ENCODE peak calls at places on chromosomes 16 and 17, in ten cellular contexts. A is uterus; D is tibial artery; E is CD8-positive, alpha-beta memory T cell; U is lower lobe of right lung; I is pancreas; M is Karpas-422; V is MM.1S; F is heart right ventricle; T is small intestine. O is an unnamed sample.

GRCh38 chr17:48131216-48131824 is 23.8 kb downstream of the SNX11 start:
- DNase-seq in U (no peak), M (peak; percentile 89), V (peak; percentile 70), I (no peak), E (peak; percentile 61), T (peak; percentile 65), F (peak; percentile 73), A (peak; percentile 41), D (peak; percentile 58), O (no peak)

GRCh38 chr16:10519297-10519696 is 61.1 kb downstream of the EMP2 start:
- DNase-seq in A (no peak), V (no peak), E (no peak), M (no peak), F (no peak), I (no peak), U (no peak), T (no peak), D (no peak), O (no peak)

GRCh38 chr17:60526726-60527125 is 684 bp upstream of the APPBP2 start:
- DNase-seq in V (no peak), U (no peak), D (no peak), F (no peak), I (no peak), A (no peak), M (no peak), T (no peak), E (no peak), O (no peak)

GRCh38 chr17:27376637-27377547 is 79.4 kb upstream of the KSR1 start:
- DNase-seq in T (no peak), M (no peak), U (no peak), A (no peak), E (no peak), F (no peak), V (no peak), D (no peak), I (no peak), O (no peak)

GRCh38 chr17:83005639-83006038 is 73.8 kb upstream of the METRNL start:
- DNase-seq in A (no peak), M (no peak), D (no peak), F (no peak), U (no peak), I (no peak), T (no peak), E (no peak), V (no peak), O (no peak)

GRCh38 chr17:39194985-39195524 is 2.4 kb downstream of the CACNB1 start:
- DNase-seq in M (no peak), I (no peak), F (no peak), A (no peak), T (no peak), E (no peak), U (no peak), V (no peak), D (no peak), O (no peak)

GRCh38 chr17:2059125-2059836 is 4.4 kb downstream of the HIC1 start:
- DNase-seq in F (no peak), D (peak; percentile 55), E (no peak), I (no peak), V (no peak), A (no peak), T (no peak), U (peak; percentile 68), M (no peak), O (no peak)

GRCh38 chr16:85027349-85027967 is at the start of gene KIAA0513:
- DNase-seq in I (peak; percentile 99), V (peak; percentile 83), U (peak; percentile 96), M (peak; percentile 98), E (peak; percentile 97), T (peak; percentile 95), F (peak; percentile 93), D (peak; percentile 91), A (peak; percentile 94), O (peak; percentile 97)

GRCh38 chr16:1152123-1152638 is 725 bp upstream of the CACNA1H start:
- DNase-seq in F (peak; percentile 31), I (no peak), A (no peak), U (no peak), E (peak; percentile 59), M (no peak), V (no peak), T (no peak), D (no peak), O (peak; percentile 70)

GRCh38 chr17:3961564-3962047 is 2.6 kb downstream of the ATP2A3 start:
- DNase-seq in E (peak; percentile 57), M (peak; percentile 97), T (no peak), A (no peak), D (no peak), F (no peak), I (no peak), U (no peak), V (peak; percentile 98), O (peak; percentile 68)

GRCh38 chr17:4833941-4834501 is 881 bp downstream of the MINK1 start:
- DNase-seq in E (no peak), V (no peak), T (peak; percentile 49), M (peak; percentile 65), U (peak; percentile 61), F (peak; percentile 38), A (no peak), I (no peak), D (peak; percentile 32), O (no peak)

GRCh38 chr17:45828171-45829133 is 16.2 kb upstream of the SPPL2C start:
- DNase-seq in E (no peak), T (no peak), U (no peak), A (no peak), V (no peak), M (no peak), I (peak; percentile 21), D (no peak), F (no peak), O (no peak)

GRCh38 chr17:45867702-45868101 is 23.0 kb downstream of the SPPL2C start:
- DNase-seq in T (no peak), E (no peak), I (no peak), D (no peak), V (no peak), A (no peak), F (no peak), U (no peak), M (peak; percentile 55), O (no peak)

GRCh38 chr17:79651751-79652150 is 40.9 kb upstream of the RBFOX3 start:
- DNase-seq in M (no peak), A (no peak), I (no peak), T (no peak), V (no peak), F (no peak), U (no peak), D (no peak), E (no peak), O (no peak)

GRCh38 chr16:23286131-23286532 is 16.0 kb upstream of the SCNN1B start:
- DNase-seq in V (no peak), M (no peak), A (no peak), T (no peak), E (no peak), F (no peak), I (no peak), D (no peak), U (no peak), O (no peak)

GRCh38 chr17:50847566-50847965 is 12.2 kb downstream of the WFIKKN2 start:
- DNase-seq in M (no peak), F (no peak), V (no peak), A (no peak), T (no peak), D (no peak), U (no peak), E (no peak), I (no peak), O (no peak)
- H3K27ac ChIP-seq in M (no peak overlapping the region), F (no peak overlapping the region), V (no peak overlapping the region), A (no peak overlapping the region), T (no peak overlapping the region), D (no peak overlapping the region), U (no peak overlapping the region), E (no peak overlapping the region), I (no peak overlapping the region), O (no peak overlapping the region)

GRCh38 chr16:4190086-4190485 is 51.8 kb downstream of the SRL start:
- DNase-seq in F (no peak), M (peak; percentile 34), V (no peak), A (no peak), E (no peak), I (peak; percentile 47), D (no peak), U (no peak), T (no peak), O (no peak)
- H3K9me3 ChIP-seq in F (no peaks in the 10 kb centered on the region), M (no peaks in the 10 kb centered on the region), V (no peaks in the 10 kb centered on the region), A (no peaks in the 10 kb centered on the region), E (no peaks in the 10 kb centered on the region), I (no peaks in the 10 kb centered on the region), D (no peaks in the 10 kb centered on the region), U (no peaks in the 10 kb centered on the region), T (no peaks in the 10 kb centered on the region), O (no peaks in the 10 kb centered on the region)

DNA sequence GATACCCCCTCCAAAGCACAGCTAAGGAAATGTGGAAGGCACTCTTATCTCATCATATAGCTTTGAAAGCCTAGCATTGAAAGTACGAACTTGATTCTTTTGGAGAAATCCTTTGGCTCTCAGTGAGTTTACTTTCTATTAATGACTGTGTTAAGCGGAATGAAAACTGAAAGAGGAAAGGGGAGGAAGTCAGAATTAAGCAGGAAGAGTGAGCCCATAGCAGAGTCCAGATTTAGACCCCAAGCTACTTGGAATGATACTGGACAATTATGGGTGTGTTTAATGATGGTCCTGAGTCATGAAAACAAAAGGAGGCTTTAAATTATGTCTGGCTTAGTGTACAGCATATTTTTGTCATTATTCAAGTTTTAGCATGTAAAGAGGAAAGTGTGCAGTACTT is 42.2 kb downstream of the TENT4B start:
- DNase-seq in V (no peak), F (no peak), D (no peak), A (no peak), U (no peak), E (no peak), I (no peak), M (no peak), T (peak; percentile 57), O (no peak)
- H3K27ac ChIP-seq in V (no peak overlapping the region), F (no peak overlapping the region), D (no peak overlapping the region), A (no peak overlapping the region), U (no peak overlapping the region), E (no peak overlapping the region), I (no peak overlapping the region), M (no peak overlapping the region), T (peak overlapping the region; percentile 43), O (no peak overlapping the region)

DNA sequence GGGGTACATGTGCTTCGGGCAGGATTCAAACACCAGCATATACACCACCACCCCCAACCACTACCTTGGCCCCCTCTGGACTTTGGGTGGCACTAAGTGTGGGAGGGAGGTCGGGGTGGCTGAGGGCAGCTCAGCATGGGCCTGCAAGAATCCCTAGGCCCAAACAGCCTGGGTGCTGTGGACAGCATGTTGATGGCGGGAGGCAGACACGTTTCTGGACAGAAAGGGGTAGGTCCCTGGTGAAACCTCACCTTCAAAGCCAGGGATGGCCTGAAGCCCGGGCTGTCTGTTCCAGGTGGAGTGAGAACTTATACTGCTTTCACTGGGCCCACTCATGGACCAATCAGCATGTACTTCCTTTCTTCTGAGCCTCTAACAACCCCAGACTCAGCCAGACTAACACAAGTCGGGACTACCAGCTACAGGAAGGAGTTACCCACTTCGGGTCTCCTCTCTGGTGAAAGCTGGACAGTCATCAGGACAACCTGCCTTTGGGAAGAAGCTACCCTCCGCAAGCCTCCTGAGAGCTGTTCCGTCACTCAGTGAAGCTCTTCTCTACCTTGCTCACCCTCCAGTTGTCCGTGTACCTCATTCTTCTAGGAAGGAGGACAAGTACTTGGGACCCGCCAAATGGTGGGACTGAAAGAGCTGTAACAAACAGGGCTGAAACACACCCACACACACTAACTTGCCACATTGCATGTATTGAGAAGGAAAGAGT is 203.0 kb downstream of the CPPED1 start:
- DNase-seq in E (no peak), U (no peak), T (no peak), I (no peak), M (no peak), F (no peak), A (no peak), D (no peak), V (no peak), O (no peak)
- H3K9me3 ChIP-seq in E (no peaks in the 10 kb centered on the region), U (peaks cover 4% of the 10 kb centered on the region), T (no peaks in the 10 kb centered on the region), I (no peaks in the 10 kb centered on the region), M (no peaks in the 10 kb centered on the region), F (no peaks in the 10 kb centered on the region), A (no peaks in the 10 kb centered on the region), D (peaks cover 6% of the 10 kb centered on the region), V (no peaks in the 10 kb centered on the region), O (no peaks in the 10 kb centered on the region)

GRCh38 chr17:75507712-75508111 is 7.6 kb downstream of the CASKIN2 start:
- DNase-seq in F (no peak), D (no peak), A (no peak), M (no peak), U (no peak), I (no peak), V (no peak), E (no peak), T (no peak), O (no peak)
- H3K27ac ChIP-seq in F (peak overlapping the region; percentile 93), D (peak overlapping the region; percentile 48), A (peak overlapping the region; percentile 53), M (no peak overlapping the region), U (peak overlapping the region; percentile 76), I (no peak overlapping the region), V (no peak overlapping the region), E (no peak overlapping the region), T (no peak overlapping the region), O (no peak overlapping the region)